ENCODE peak calls at places on chromosome 13, in five cellular contexts. C is testis, W is neural progenitor cell, T is heart left ventricle, V is tibial artery. X is an unnamed sample. For H3K27me3, the result is how much of the 10 kb centered on the place peaks cover.

GRCh38 chr13:102870677-102871415 is 25.0 kb downstream of the ERCC5 start:
- DNase-seq in C (peak), W (peak), T (peak), V (no peak), X (peak)

GRCh38 chr13:53405616-53406015 is 377.0 kb downstream of the OLFM4 start:
- DNase-seq in C (no peak), W (peak), T (no peak), V (no peak), X (no peak)

GRCh38 chr13:46295531-46296464 is 84.1 kb downstream of the LRRC63 start:
- DNase-seq in C (peak), W (no peak), T (peak), V (peak), X (peak)

GRCh38 chr13:77509221-77509620 is 26.3 kb upstream of the SCEL start:
- DNase-seq in C (no peak), W (no peak), T (no peak), V (no peak), X (no peak)

GRCh38 chr13:19153782-19154450 is 27.7 kb downstream of the TUBA3C start:
- DNase-seq in C (peak), W (no peak), T (no peak), V (no peak), X (peak)

GRCh38 chr13:67763984-67764383 is 533.8 kb upstream of the PCDH9 start:
- DNase-seq in C (no peak), W (no peak), T (no peak), V (no peak), X (no peak)

GRCh38 chr13:99601535-99601934 is 100.3 kb downstream of the TM9SF2 start:
- DNase-seq in C (no peak), W (no peak), T (no peak), V (no peak), X (no peak)

GRCh38 chr13:80509264-80509663 is 168.3 kb upstream of the SPRY2 start:
- DNase-seq in C (no peak), W (no peak), T (no peak), V (no peak), X (no peak)

GRCh38 chr13:42658019-42658418 is 84.1 kb downstream of the TNFSF11 start:
- DNase-seq in C (no peak), W (no peak), T (no peak), V (no peak), X (no peak)
- H3K27me3 ChIP-seq in C (under half), W (under half), T (under half), V (under half), X (under half)

DNA sequence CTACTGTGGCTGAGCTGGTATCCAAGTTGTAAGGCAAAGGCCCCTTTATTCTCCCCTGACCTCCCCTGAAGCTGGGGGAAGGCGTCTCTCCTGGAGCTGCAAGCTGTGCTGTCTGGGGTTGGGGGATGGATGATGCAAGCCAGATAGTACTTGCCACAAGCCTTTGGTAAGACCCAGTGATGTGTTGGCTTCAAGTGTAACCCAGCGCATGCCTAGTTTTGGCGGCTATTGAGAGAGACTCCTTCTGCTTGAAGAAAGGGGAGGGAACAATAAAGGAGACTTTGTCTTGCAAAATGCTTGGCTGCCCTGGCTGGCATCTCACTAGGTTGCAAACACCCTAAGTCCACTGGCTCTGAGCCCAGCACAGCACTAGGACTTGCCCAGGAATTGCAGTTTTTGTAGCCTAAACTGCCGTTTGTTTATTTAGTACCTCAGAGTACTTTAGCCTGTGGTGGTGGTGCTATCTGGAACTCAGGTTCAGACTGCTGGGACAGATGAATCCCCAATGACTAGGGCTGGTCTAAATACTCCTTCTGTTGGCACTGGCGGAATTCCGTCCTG is 108.2 kb downstream of the TNFSF13B start:
- DNase-seq in C (no peak), W (no peak), T (no peak), V (no peak), X (no peak)
- H3K4me3 ChIP-seq in C (no peak), W (no peak), T (no peak), V (no peak), X (no peak)

GRCh38 chr13:86882835-86883234 is 788.3 kb upstream of the SLITRK5 start:
- DNase-seq in C (no peak), W (no peak), T (no peak), V (no peak), X (no peak)

GRCh38 chr13:86882107-86882506 is 789.1 kb upstream of the SLITRK5 start:
- DNase-seq in C (no peak), W (no peak), T (no peak), V (no peak), X (no peak)

GRCh38 chr13:86877449-86877848 is 793.7 kb upstream of the SLITRK5 start:
- DNase-seq in C (no peak), W (no peak), T (no peak), V (no peak), X (no peak)

GRCh38 chr13:86881390-86881789 is 789.8 kb upstream of the SLITRK5 start:
- DNase-seq in C (no peak), W (no peak), T (no peak), V (no peak), X (no peak)
- H3K27me3 ChIP-seq in C (under half), W (under half), T (under half), V (under half), X (under half)

GRCh38 chr13:43036386-43037220 is 13.2 kb downstream of the DNAJC15 start:
- DNase-seq in C (peak), W (no peak), T (peak), V (no peak), X (no peak)
- H3K4me3 ChIP-seq in C (no peak), W (no peak), T (peak), V (no peak), X (no peak)

DNA sequence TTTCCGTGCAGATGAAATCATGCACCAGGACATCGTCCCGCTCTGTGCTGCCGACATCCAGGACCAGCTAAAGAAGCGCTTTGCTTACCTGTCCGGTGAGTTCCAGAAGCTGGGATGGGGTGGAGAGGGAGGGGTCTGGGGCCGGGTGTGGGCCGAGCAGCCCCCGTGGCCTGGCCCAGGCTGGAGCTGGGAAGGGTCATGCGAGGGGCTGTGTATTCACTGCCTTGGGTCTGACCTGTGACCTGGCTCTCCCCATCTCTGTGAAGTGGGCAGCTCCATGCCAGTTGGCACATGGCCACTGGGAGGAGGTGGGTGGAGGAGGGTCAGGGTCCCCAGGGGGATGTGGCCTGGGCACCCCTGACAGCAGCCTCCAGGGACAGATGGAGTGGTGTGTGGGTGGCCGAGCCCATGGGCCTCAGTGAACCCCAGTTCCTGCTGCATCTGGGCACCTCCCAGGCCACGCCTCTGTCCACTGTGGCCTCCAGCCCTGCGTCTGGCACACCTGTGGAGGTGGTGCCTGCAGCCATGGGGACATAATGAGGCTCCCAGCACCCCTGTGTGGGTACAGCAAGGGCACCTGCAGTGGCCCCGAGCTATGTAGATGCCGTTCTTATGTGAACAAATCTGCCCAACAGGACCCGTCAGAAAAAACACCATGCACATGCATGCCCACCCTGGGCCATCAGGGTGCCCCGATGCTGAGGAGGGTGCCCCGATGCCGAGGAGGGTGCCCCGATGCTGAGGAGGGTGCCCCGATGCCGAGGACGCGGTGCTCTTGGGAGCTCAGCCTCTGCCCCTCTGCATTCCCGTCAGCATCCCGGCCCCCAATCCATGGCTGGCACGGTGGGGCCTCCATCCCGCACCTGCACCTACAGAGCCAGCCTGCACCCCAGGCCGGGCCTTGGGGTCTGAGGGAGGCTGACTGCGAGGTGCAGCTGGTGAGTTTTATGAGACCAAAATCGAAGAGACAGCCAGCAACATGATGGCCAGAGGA is 46.0 kb downstream of the MCF2L start:
- DNase-seq in C (no peak), W (no peak), T (no peak), V (no peak), X (no peak)
- H3K27me3 ChIP-seq in C (under half), W (under half), T (under half), V (under half), X (under half)

DNA sequence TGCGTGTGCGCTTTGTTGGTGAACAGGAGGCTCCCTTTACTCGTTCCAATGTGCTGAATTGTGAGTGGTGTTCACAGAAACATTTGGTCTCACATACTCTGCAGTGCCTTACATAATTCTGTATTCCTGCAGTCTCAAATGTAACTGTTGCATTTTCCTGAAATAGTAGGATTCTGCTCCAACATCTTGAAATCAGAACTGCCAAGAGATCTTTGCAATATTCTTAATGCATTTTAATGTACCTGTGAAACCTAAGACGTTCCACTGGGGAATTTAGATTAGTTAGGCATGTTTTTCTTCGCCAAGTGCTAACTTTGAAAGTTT is 166.5 kb downstream of the SLC7A1 start:
- DNase-seq in C (no peak), W (no peak), T (no peak), V (no peak), X (no peak)
- H3K4me3 ChIP-seq in C (peak), W (peak), T (peak), V (peak), X (no peak)

DNA sequence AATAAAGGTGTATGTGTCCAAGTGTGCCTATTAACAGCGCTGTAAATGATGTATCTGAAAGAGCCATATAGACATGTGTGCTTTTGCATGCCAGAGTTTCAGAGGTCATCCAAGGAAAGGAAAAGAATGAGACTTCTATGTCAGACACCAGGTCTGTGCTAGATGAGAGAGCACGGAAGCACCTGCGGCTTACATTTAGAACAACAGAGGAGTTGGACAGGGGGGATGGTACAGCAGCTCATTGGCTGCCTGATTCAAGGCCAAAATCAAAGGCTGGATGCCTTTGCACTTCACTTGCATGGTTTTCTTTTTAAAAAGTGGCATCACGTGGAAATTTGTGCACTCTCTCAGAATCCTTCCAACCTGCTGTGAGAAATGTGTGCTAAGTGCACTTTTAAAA is 32.8 kb upstream of the AMER2 start:
- DNase-seq in C (no peak), W (no peak), T (no peak), V (no peak), X (no peak)
- H3K27me3 ChIP-seq in C (under half), W (under half), T (under half), V (under half), X (under half)

GRCh38 chr13:110913322-110913721 is 1.5 kb downstream of the ANKRD10 start:
- DNase-seq in C (no peak), W (peak), T (no peak), V (no peak), X (peak)

GRCh38 chr13:110910013-110910890 is 4.6 kb downstream of the ANKRD10 start:
- DNase-seq in C (no peak), W (no peak), T (no peak), V (no peak), X (no peak)

GRCh38 chr13:110912651-110913051 is 2.2 kb downstream of the ANKRD10 start:
- DNase-seq in C (peak), W (peak), T (no peak), V (no peak), X (no peak)

GRCh38 chr13:110913911-110914292 is 967 bp downstream of the ANKRD10 start:
- DNase-seq in C (no peak), W (no peak), T (no peak), V (no peak), X (no peak)

DNA sequence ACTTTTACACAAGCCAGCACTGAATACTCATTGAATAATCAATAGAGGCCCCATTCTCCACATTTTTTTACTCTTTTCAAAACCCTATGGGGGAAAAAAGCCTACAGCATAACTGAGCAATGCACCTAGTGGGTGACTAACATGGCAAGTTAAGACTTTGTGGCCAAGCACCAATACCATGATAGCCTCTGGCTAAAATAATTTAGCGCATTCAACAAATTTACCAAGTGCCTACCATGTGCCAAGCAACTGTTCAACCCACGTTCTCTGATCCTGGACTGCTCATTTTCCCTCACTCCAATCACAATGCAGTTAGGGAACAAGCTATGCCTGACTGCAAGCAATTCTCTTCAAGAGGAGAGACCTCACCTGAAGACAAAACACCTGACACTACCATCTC is 3.0 kb downstream of the ANKRD10 start:
- DNase-seq in C (no peak), W (no peak), T (no peak), V (no peak), X (no peak)
- H3K4me3 ChIP-seq in C (no peak), W (peak), T (no peak), V (peak), X (peak)

GRCh38 chr13:27126877-27127276 is 44.7 kb downstream of the USP12 start:
- DNase-seq in C (no peak), W (no peak), T (no peak), V (no peak), X (no peak)
- H3K27me3 ChIP-seq in C (under half), W (under half), T (under half), V (under half), X (under half)